ENCODE peak calls at places on chromosomes 13 and 19, in five cellular contexts. H is A549, P is osteoblast, Y is heart left ventricle, M is A673. Q is an unnamed sample. For H3K4me1, the result is how much of the 10 kb centered on the place peaks cover.

GRCh38 chr19:49590971-49591730 is at the start of gene PRR12:
- DNase-seq in H (peak), P (peak), Y (peak), M (peak), Q (peak)

GRCh38 chr13:50357586-50358118 is 342.4 kb downstream of the KCNRG start:
- DNase-seq in H (no peak), P (no peak), Y (peak), M (no peak), Q (no peak)

GRCh38 chr19:1223018-1223855 is 14.6 kb downstream of the CBARP start:
- DNase-seq in H (peak), P (peak), Y (peak), M (peak), Q (no peak)

GRCh38 chr13:69124996-69125395 is 982.6 kb upstream of the ATXN8OS start:
- DNase-seq in H (no peak), P (no peak), Y (no peak), M (no peak), Q (no peak)

GRCh38 chr13:101475536-101475935 is 23.1 kb downstream of the ITGBL1 start:
- DNase-seq in H (no peak), P (no peak), Y (no peak), M (no peak), Q (no peak)

GRCh38 chr13:66994097-66994496 is 236.0 kb downstream of the PCDH9 start:
- DNase-seq in H (peak), P (peak), Y (peak), M (peak), Q (no peak)

GRCh38 chr19:44050740-44051653 is 839 bp upstream of the ZNF223 start:
- DNase-seq in H (peak), P (no peak), Y (no peak), M (peak), Q (no peak)

GRCh38 chr19:794989-795658 is 2.1 kb upstream of the PTBP1 start:
- DNase-seq in H (no peak), P (peak), Y (peak), M (no peak), Q (no peak)

GRCh38 chr19:3618144-3618810 is 8.3 kb downstream of the CACTIN start:
- DNase-seq in H (peak), P (peak), Y (peak), M (peak), Q (peak)

GRCh38 chr13:75135325-75135825 is 346.6 kb downstream of the TBC1D4 start:
- DNase-seq in H (peak), P (no peak), Y (no peak), M (peak), Q (peak)

GRCh38 chr13:75405976-75406703 is 75.8 kb downstream of the TBC1D4 start:
- DNase-seq in H (no peak), P (no peak), Y (no peak), M (peak), Q (no peak)

GRCh38 chr13:102195566-102196462 is 206.0 kb downstream of the FGF14 start:
- DNase-seq in H (no peak), P (no peak), Y (no peak), M (peak), Q (no peak)

GRCh38 chr13:63337921-63338320 is 1922.3 kb upstream of the PCDH20 start:
- DNase-seq in H (no peak), P (no peak), Y (no peak), M (no peak), Q (no peak)

GRCh38 chr13:34412817-34413365 is 529.2 kb upstream of the NBEA start:
- DNase-seq in H (peak), P (no peak), Y (no peak), M (no peak), Q (no peak)

GRCh38 chr13:19153782-19154450 is 27.7 kb downstream of the TUBA3C start:
- DNase-seq in H (peak), P (no peak), Y (no peak), M (peak), Q (no peak)

GRCh38 chr19:51439021-51439465 is 19.2 kb downstream of the SIGLEC8 start:
- DNase-seq in H (no peak), P (no peak), Y (no peak), M (peak), Q (no peak)

GRCh38 chr13:31896427-31896826 is 135.1 kb upstream of the FRY start:
- DNase-seq in H (no peak), P (peak), Y (peak), M (peak), Q (peak)

GRCh38 chr13:53064721-53065120 is 36.1 kb downstream of the OLFM4 start:
- DNase-seq in H (no peak), P (no peak), Y (peak), M (peak), Q (no peak)

GRCh38 chr19:29873024-29873800 is 61.4 kb downstream of the CCNE1 start:
- DNase-seq in H (peak), P (peak), Y (no peak), M (peak), Q (peak)

DNA sequence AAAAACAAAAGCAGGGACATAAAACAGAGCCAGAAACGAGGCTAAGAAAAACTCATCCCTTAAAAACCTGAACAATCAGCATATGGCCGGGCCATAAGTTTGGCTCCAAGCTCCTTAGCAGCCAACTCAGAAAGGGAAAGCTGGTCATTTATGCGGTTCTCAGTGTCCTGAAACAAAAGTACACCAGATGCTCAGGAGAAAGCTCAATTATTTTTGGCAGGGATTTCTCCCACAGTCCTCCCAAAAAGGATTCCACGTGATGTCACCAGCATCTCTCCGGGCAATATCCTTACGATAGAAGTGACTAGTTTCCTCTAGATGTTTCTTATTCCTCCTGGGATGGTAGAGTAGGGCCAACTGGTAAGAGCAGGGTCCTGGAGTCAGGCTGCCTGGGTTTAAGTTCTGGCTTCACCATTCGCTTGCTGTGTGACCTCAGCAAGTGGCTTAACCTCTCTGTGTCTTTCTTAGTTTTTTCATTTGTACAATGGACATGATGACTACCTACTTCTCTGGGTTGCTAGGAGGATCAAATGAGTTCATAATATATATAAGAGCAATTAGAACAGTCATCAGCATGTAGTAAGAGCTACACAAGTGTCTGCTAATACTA is 34.0 kb downstream of the PIN1 start:
- DNase-seq in H (no peak), P (no peak), Y (no peak), M (no peak), Q (no peak)
- H3K4me1 ChIP-seq in H (under half), P (under half), Y (under half), M (under half), Q (under half)

GRCh38 chr13:112474869-112475268 is 98.7 kb downstream of the SPACA7 start:
- DNase-seq in H (no peak), P (no peak), Y (no peak), M (no peak), Q (no peak)
- H3K4me1 ChIP-seq in H (under half), P (under half), Y (under half), M (under half), Q (under half)

DNA sequence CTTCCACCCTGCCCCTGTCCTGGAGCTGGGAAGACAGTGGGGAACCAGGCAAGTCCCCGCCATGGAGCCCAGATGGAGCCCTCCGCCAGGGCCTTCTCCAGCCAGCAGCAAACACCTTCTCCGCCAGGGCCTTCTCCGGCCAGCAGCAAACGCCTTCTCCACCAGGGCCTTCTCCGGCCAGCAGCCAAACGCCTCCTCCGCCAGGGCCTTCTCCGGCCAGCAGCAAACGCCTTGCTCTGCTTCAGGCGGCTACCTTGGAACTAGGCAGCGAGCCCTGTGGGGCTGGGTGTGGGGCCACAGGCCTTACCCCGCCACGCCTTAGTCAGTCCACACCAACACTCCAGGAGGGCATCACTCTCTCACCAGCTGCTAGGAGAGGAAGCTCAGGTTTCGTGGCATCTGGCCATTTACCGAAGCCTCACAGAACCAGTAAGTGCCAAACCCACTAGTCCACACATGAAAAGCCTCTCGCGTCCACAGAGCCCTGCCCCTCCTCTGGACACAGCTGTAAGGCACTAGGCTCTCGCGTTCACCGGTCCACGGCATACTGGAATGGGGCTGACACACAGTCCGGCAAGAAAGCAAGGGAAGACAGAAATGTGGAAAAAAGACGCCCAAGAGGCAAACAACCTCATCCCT is 41.0 kb downstream of the MLLT1 start:
- DNase-seq in H (no peak), P (peak), Y (no peak), M (no peak), Q (no peak)
- H3K4me1 ChIP-seq in H (under half), P (under half), Y (half or more), M (under half), Q (under half)

DNA sequence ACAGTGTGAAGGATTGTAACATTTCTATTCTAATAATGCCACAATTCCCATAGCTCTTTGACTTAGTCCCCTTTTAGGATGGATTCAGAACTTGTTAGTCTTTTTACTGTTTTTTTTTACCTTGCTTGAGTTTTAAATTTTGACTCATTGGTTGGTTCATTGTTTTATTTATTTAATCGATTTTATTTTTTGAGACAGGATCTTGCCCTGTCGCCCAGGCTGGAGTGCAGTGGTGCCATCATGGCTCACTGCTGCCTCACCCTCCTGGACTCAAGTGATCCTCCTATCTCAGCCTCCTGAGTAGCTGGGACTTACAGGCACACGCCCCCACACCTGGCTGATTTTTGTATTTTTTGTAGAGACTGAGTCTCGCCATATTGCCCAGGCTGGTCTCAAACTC is 5.1 kb upstream of the RNF113B start:
- DNase-seq in H (no peak), P (no peak), Y (no peak), M (no peak), Q (no peak)
- H3K4me1 ChIP-seq in H (under half), P (under half), Y (under half), M (under half), Q (under half)

GRCh38 chr13:33347866-33348265 is 62.3 kb upstream of the STARD13 start:
- DNase-seq in H (no peak), P (no peak), Y (no peak), M (no peak), Q (no peak)
- H3K4me1 ChIP-seq in H (under half), P (under half), Y (under half), M (under half), Q (under half)

GRCh38 chr19:13034636-13035035 is 39.4 kb downstream of the NFIX start:
- DNase-seq in H (no peak), P (no peak), Y (no peak), M (no peak), Q (no peak)

GRCh38 chr19:13037161-13037560 is 41.9 kb downstream of the NFIX start:
- DNase-seq in H (peak), P (peak), Y (no peak), M (no peak), Q (peak)

GRCh38 chr19:13036366-13036976 is 41.2 kb downstream of the NFIX start:
- DNase-seq in H (peak), P (peak), Y (no peak), M (peak), Q (peak)

GRCh38 chr19:13037718-13038117 is 42.4 kb downstream of the NFIX start:
- DNase-seq in H (no peak), P (no peak), Y (no peak), M (no peak), Q (no peak)

GRCh38 chr19:13035820-13036365 is 40.6 kb downstream of the NFIX start:
- DNase-seq in H (no peak), P (no peak), Y (no peak), M (no peak), Q (no peak)
- H3K4me1 ChIP-seq in H (under half), P (half or more), Y (half or more), M (half or more), Q (half or more)

GRCh38 chr19:15265214-15265613 is 33.0 kb upstream of the EPHX3 start:
- DNase-seq in H (no peak), P (peak), Y (no peak), M (no peak), Q (no peak)

GRCh38 chr19:15264933-15265206 is 32.6 kb upstream of the EPHX3 start:
- DNase-seq in H (no peak), P (peak), Y (no peak), M (no peak), Q (no peak)

GRCh38 chr19:15263361-15263985 is 31.2 kb upstream of the EPHX3 start:
- DNase-seq in H (no peak), P (peak), Y (no peak), M (no peak), Q (no peak)

GRCh38 chr19:15265849-15266248 is 33.6 kb upstream of the EPHX3 start:
- DNase-seq in H (no peak), P (peak), Y (peak), M (peak), Q (peak)

DNA sequence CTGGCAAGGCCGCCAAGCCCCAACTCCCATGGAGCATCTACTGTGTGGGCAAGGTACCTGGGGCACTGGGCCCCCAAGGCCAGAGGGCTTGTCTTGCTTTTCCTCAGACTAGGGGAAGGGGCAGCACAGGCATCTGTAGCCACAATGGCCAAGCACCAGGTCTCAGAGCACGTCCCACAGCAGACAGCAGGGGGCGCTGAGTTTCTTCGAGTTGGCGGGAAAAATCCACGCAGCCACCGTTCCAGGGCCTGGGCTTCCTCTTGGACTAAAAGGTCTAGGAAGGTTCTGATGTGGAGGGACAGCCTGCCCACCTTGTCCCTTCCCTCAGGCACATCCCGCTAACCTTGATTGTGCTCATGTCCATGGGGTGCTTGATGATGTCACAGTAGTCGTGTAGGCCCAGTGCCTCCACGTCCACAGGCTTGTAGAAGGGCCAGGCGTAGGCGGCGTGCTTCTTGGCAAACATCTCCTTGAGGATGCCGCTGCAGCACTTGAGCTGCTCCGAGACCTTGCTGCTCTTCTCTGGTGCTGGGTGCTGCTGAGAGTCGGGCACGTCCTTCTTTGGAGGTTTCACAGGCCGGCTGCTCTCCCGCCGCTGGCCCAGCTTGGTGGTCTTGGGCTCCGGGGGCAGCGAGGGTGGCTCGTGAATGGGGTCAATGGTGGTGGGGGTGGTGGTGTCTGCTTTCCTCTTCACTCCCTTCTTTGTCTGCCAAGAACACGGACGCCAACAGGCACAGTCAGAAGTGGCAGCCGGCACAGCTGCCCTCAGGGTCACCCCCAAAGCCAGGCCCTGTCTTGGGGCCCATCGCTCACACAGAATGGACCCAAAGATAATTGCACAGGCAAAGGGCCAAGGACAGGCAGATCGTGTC is 32.0 kb upstream of the EPHX3 start:
- DNase-seq in H (peak), P (peak), Y (peak), M (peak), Q (peak)
- H3K4me1 ChIP-seq in H (under half), P (under half), Y (under half), M (under half), Q (under half)

GRCh38 chr13:23433171-23434153 is at the start of gene SACS:
- DNase-seq in H (peak), P (peak), Y (no peak), M (peak), Q (peak)
- H3K4me1 ChIP-seq in H (under half), P (under half), Y (under half), M (under half), Q (under half)